ENCODE peak calls at places on chromosomes 12 and 14, in seven cellular contexts. Q is heart right ventricle; K is activated CD4-positive, alpha-beta T cell treated with anti-CD3 and anti-CD28 coated beads, Interleukin-2, amount 50 U/mL, for 48 hours; V is left cardiac atrium; W is NCI-H748 treated with DMSO at 0.1 percent for 48 hours; H is naive thymus-derived CD8-positive, alpha-beta T cell; A is GDM1. X is an unnamed sample.

GRCh38 chr12:96448287-96448686 is 41.1 kb upstream of the CFAP54 start:
- DNase-seq in Q (no peak), K (no peak), V (no peak), W (no peak), H (no peak), A (no peak), X (peak)

GRCh38 chr14:89616425-89617141 is 199.6 kb upstream of the FOXN3 start:
- DNase-seq in Q (no peak), K (no peak), V (no peak), W (no peak), H (peak), A (no peak), X (no peak)

GRCh38 chr14:58332514-58332913 is 34.2 kb downstream of the ARID4A start:
- DNase-seq in Q (no peak), K (no peak), V (no peak), W (no peak), H (no peak), A (no peak), X (no peak)

GRCh38 chr14:94816113-94816512 is 46.2 kb upstream of the GSC start:
- DNase-seq in Q (no peak), K (no peak), V (no peak), W (no peak), H (no peak), A (no peak), X (no peak)

GRCh38 chr14:77599894-77600293 is 16.5 kb downstream of the SPTLC2 start:
- DNase-seq in Q (no peak), K (no peak), V (no peak), W (no peak), H (no peak), A (no peak), X (no peak)

GRCh38 chr12:81759215-81759991 is at the start of gene PPFIA2:
- DNase-seq in Q (peak), K (peak), V (peak), W (peak), H (peak), A (no peak), X (peak)

GRCh38 chr14:47665337-47666134 is 9.9 kb downstream of the MDGA2 start:
- DNase-seq in Q (no peak), K (no peak), V (no peak), W (no peak), H (no peak), A (no peak), X (no peak)

GRCh38 chr12:61566183-61566582 is 694.0 kb upstream of the USP15 start:
- DNase-seq in Q (no peak), K (no peak), V (no peak), W (no peak), H (no peak), A (no peak), X (no peak)

GRCh38 chr14:33846100-33846824 is 104.6 kb downstream of the EGLN3 start:
- DNase-seq in Q (no peak), K (no peak), V (no peak), W (no peak), H (no peak), A (no peak), X (no peak)

GRCh38 chr12:75634244-75635222 is 123.1 kb upstream of the KRR1 start:
- DNase-seq in Q (no peak), K (no peak), V (no peak), W (no peak), H (no peak), A (no peak), X (no peak)

GRCh38 chr14:41285193-41285748 is 321.4 kb upstream of the LRFN5 start:
- DNase-seq in Q (peak), K (no peak), V (peak), W (peak), H (no peak), A (no peak), X (no peak)

GRCh38 chr14:101361451-101362433 is 199.6 kb upstream of the DIO3 start:
- DNase-seq in Q (no peak), K (no peak), V (no peak), W (no peak), H (no peak), A (no peak), X (no peak)

GRCh38 chr14:22177870-22178269 is 411.2 kb downstream of the DAD1 start:
- DNase-seq in Q (no peak), K (no peak), V (no peak), W (no peak), H (no peak), A (peak), X (no peak)

GRCh38 chr12:47652491-47653234 is 53.2 kb downstream of the RPAP3 start:
- DNase-seq in Q (no peak), K (no peak), V (no peak), W (no peak), H (no peak), A (no peak), X (no peak)

GRCh38 chr14:102805454-102805891 is 28.2 kb downstream of the TRAF3 start:
- DNase-seq in Q (no peak), K (peak), V (no peak), W (no peak), H (no peak), A (peak), X (no peak)

GRCh38 chr12:65891219-65891618 is 66.9 kb downstream of the HMGA2 start:
- DNase-seq in Q (no peak), K (no peak), V (no peak), W (no peak), H (no peak), A (no peak), X (no peak)

GRCh38 chr12:50745861-50746260 is 18.0 kb upstream of the ATF1 start:
- DNase-seq in Q (no peak), K (no peak), V (no peak), W (no peak), H (no peak), A (no peak), X (no peak)

GRCh38 chr14:38389666-38390065 is 133.8 kb upstream of the CLEC14A start:
- DNase-seq in Q (no peak), K (no peak), V (no peak), W (no peak), H (no peak), A (no peak), X (no peak)

GRCh38 chr12:19771858-19772257 is 332.6 kb downstream of the AEBP2 start:
- DNase-seq in Q (no peak), K (no peak), V (no peak), W (no peak), H (no peak), A (no peak), X (no peak)

GRCh38 chr14:34147461-34147860 is 196.6 kb upstream of the EGLN3 start:
- DNase-seq in Q (no peak), K (no peak), V (no peak), W (no peak), H (no peak), A (no peak), X (no peak)

GRCh38 chr12:121579190-121579791 is 1.5 kb downstream of the KDM2B start:
- DNase-seq in Q (no peak), K (peak), V (peak), W (no peak), H (peak), A (no peak), X (no peak)

GRCh38 chr12:12505544-12506501 is 56.8 kb downstream of the DUSP16 start:
- DNase-seq in Q (peak), K (no peak), V (no peak), W (no peak), H (no peak), A (no peak), X (no peak)